ENCODE peak calls at places on chromosomes 11 and 22, in six cellular contexts. N is type B pancreatic cell, Q is lower lobe of right lung, Z is BE2C, J is iPS DF 6.9, B is GM12865. T is an unnamed sample.

GRCh38 chr11:122439911-122440782 is 215.4 kb upstream of the UBASH3B start:
- DNase-seq in N (no peak), Q (no peak), Z (no peak), J (peak), B (no peak), T (peak)

GRCh38 chr22:45602004-45602733 is 69.5 kb upstream of the ATXN10 start:
- DNase-seq in N (no peak), Q (peak), Z (peak), J (no peak), B (no peak), T (peak)

GRCh38 chr11:64879226-64879900 is 942 bp upstream of the EHD1 start:
- DNase-seq in N (no peak), Q (no peak), Z (no peak), J (no peak), B (peak), T (no peak)

GRCh38 chr11:73241300-73241699 is 23.2 kb downstream of the P2RY2 start:
- DNase-seq in N (no peak), Q (no peak), Z (no peak), J (no peak), B (no peak), T (no peak)

GRCh38 chr22:21937041-21937820 is 15.4 kb downstream of the PPM1F start:
- DNase-seq in N (no peak), Q (peak), Z (no peak), J (no peak), B (no peak), T (no peak)

GRCh38 chr11:43547411-43547718 is 133.2 kb upstream of the HSD17B12 start:
- DNase-seq in N (no peak), Q (no peak), Z (no peak), J (no peak), B (no peak), T (no peak)

GRCh38 chr11:74574563-74574962 is 17.8 kb upstream of the POLD3 start:
- DNase-seq in N (no peak), Q (no peak), Z (no peak), J (no peak), B (no peak), T (no peak)

GRCh38 chr11:106624377-106624776 is 393.9 kb downstream of the GUCY1A2 start:
- DNase-seq in N (no peak), Q (no peak), Z (no peak), J (no peak), B (no peak), T (no peak)

GRCh38 chr11:13963949-13964770 is 1.6 kb downstream of the SPON1 start:
- DNase-seq in N (no peak), Q (peak), Z (no peak), J (no peak), B (no peak), T (peak)

GRCh38 chr22:42091446-42091764 is 833 bp upstream of the NDUFA6 start:
- DNase-seq in N (no peak), Q (no peak), Z (no peak), J (no peak), B (peak), T (no peak)

GRCh38 chr11:66337103-66337899 is 1.1 kb upstream of the RIN1 start:
- DNase-seq in N (no peak), Q (peak), Z (no peak), J (no peak), B (no peak), T (peak)

GRCh38 chr11:77436501-77436900 is 37.4 kb downstream of the PAK1 start:
- DNase-seq in N (no peak), Q (no peak), Z (no peak), J (no peak), B (no peak), T (no peak)

GRCh38 chr22:27655582-27656185 is 145.9 kb downstream of the MN1 start:
- DNase-seq in N (no peak), Q (no peak), Z (no peak), J (no peak), B (no peak), T (no peak)

GRCh38 chr11:27171391-27171790 is 130.8 kb downstream of the BBOX1 start:
- DNase-seq in N (no peak), Q (no peak), Z (no peak), J (no peak), B (no peak), T (no peak)

GRCh38 chr11:120134106-120134930 is 3.6 kb downstream of the TRIM29 start:
- DNase-seq in N (peak), Q (peak), Z (peak), J (no peak), B (no peak), T (peak)

GRCh38 chr11:130166457-130166784 is 6.8 kb downstream of the ST14 start:
- DNase-seq in N (no peak), Q (no peak), Z (peak), J (no peak), B (peak), T (peak)

GRCh38 chr22:23036684-23037428 is 33.5 kb upstream of the GNAZ start:
- DNase-seq in N (no peak), Q (no peak), Z (no peak), J (no peak), B (no peak), T (peak)

T was measured in SK-N-SH.